ENCODE peak calls at places on chromosomes 12 and 14, in nine cellular contexts. One of them, this sample, is unnamed.

GRCh38 chr12:132596016-132596415 is 14.4 kb downstream of the LRCOL1 start:
- DNase-seq in activated T-helper 1 cell treated with Interleukin-2 at 50 U/mL for 16 hours: no peak
- DNase-seq in NCI-H82: no peak
- DNase-seq in Calu3: no peak
- DNase-seq in posterior cingulate gyrus: peak
- DNase-seq in activated naive CD4-positive, alpha-beta T cell treated with Interleukin-2 at 50 U/mL for 16 hours: no peak
- DNase-seq in T follicular helper cell: no peak
- DNase-seq in left cardiac atrium: no peak
- DNase-seq in AG04450: no peak
- DNase-seq in this sample: no peak

GRCh38 chr12:103966736-103967135 is 1.1 kb downstream of the TDG start:
- DNase-seq in NCI-H82: no peak
- DNase-seq in activated naive CD4-positive, alpha-beta T cell treated with Interleukin-2 at 50 U/mL for 16 hours: no peak
- DNase-seq in posterior cingulate gyrus: no peak
- DNase-seq in left cardiac atrium: no peak
- DNase-seq in AG04450: no peak
- DNase-seq in Calu3: no peak
- DNase-seq in activated T-helper 1 cell treated with Interleukin-2 at 50 U/mL for 16 hours: no peak
- DNase-seq in T follicular helper cell: no peak
- DNase-seq in this sample: no peak

GRCh38 chr14:69044965-69045555 is 66.0 kb upstream of the ACTN1 start:
- DNase-seq in AG04450: no peak
- DNase-seq in Calu3: no peak
- DNase-seq in T follicular helper cell: no peak
- DNase-seq in activated naive CD4-positive, alpha-beta T cell treated with Interleukin-2 at 50 U/mL for 16 hours: no peak
- DNase-seq in activated T-helper 1 cell treated with Interleukin-2 at 50 U/mL for 16 hours: no peak
- DNase-seq in left cardiac atrium: peak
- DNase-seq in posterior cingulate gyrus: peak
- DNase-seq in NCI-H82: peak
- DNase-seq in this sample: no peak

GRCh38 chr12:42666671-42667243 is 77.2 kb upstream of the PRICKLE1 start:
- DNase-seq in NCI-H82: no peak
- DNase-seq in AG04450: peak
- DNase-seq in Calu3: peak
- DNase-seq in activated naive CD4-positive, alpha-beta T cell treated with Interleukin-2 at 50 U/mL for 16 hours: no peak
- DNase-seq in posterior cingulate gyrus: no peak
- DNase-seq in activated T-helper 1 cell treated with Interleukin-2 at 50 U/mL for 16 hours: no peak
- DNase-seq in left cardiac atrium: no peak
- DNase-seq in T follicular helper cell: no peak
- DNase-seq in this sample: no peak

GRCh38 chr14:95515523-95516517 is 630 bp downstream of the SYNE3 start:
- DNase-seq in left cardiac atrium: peak
- DNase-seq in T follicular helper cell: peak
- DNase-seq in AG04450: no peak
- DNase-seq in activated naive CD4-positive, alpha-beta T cell treated with Interleukin-2 at 50 U/mL for 16 hours: peak
- DNase-seq in activated T-helper 1 cell treated with Interleukin-2 at 50 U/mL for 16 hours: peak
- DNase-seq in NCI-H82: peak
- DNase-seq in Calu3: peak
- DNase-seq in posterior cingulate gyrus: peak
- DNase-seq in this sample: peak

GRCh38 chr12:132600048-132601032 is 10.0 kb downstream of the LRCOL1 start:
- DNase-seq in Calu3: peak
- DNase-seq in T follicular helper cell: no peak
- DNase-seq in NCI-H82: peak
- DNase-seq in left cardiac atrium: peak
- DNase-seq in activated naive CD4-positive, alpha-beta T cell treated with Interleukin-2 at 50 U/mL for 16 hours: peak
- DNase-seq in posterior cingulate gyrus: peak
- DNase-seq in AG04450: no peak
- DNase-seq in activated T-helper 1 cell treated with Interleukin-2 at 50 U/mL for 16 hours: no peak
- DNase-seq in this sample: peak

GRCh38 chr12:51760231-51760630 is 88.3 kb downstream of the FIGNL2 start:
- DNase-seq in AG04450: no peak
- DNase-seq in left cardiac atrium: no peak
- DNase-seq in NCI-H82: no peak
- DNase-seq in T follicular helper cell: no peak
- DNase-seq in activated naive CD4-positive, alpha-beta T cell treated with Interleukin-2 at 50 U/mL for 16 hours: no peak
- DNase-seq in activated T-helper 1 cell treated with Interleukin-2 at 50 U/mL for 16 hours: no peak
- DNase-seq in Calu3: no peak
- DNase-seq in posterior cingulate gyrus: no peak
- DNase-seq in this sample: no peak

GRCh38 chr12:132506730-132507538 is 17.0 kb downstream of the FBRSL1 start:
- DNase-seq in AG04450: peak
- DNase-seq in Calu3: no peak
- DNase-seq in NCI-H82: peak
- DNase-seq in activated naive CD4-positive, alpha-beta T cell treated with Interleukin-2 at 50 U/mL for 16 hours: peak
- DNase-seq in left cardiac atrium: peak
- DNase-seq in T follicular helper cell: peak
- DNase-seq in activated T-helper 1 cell treated with Interleukin-2 at 50 U/mL for 16 hours: peak
- DNase-seq in posterior cingulate gyrus: peak
- DNase-seq in this sample: peak

GRCh38 chr14:93936245-93936644 is 9.1 kb downstream of the FAM181A start:
- DNase-seq in NCI-H82: peak
- DNase-seq in activated T-helper 1 cell treated with Interleukin-2 at 50 U/mL for 16 hours: no peak
- DNase-seq in T follicular helper cell: no peak
- DNase-seq in AG04450: no peak
- DNase-seq in posterior cingulate gyrus: no peak
- DNase-seq in left cardiac atrium: no peak
- DNase-seq in Calu3: peak
- DNase-seq in activated naive CD4-positive, alpha-beta T cell treated with Interleukin-2 at 50 U/mL for 16 hours: no peak
- DNase-seq in this sample: peak

GRCh38 chr12:30753233-30753632 is 1.5 kb downstream of the CAPRIN2 start:
- DNase-seq in AG04450: no peak
- DNase-seq in T follicular helper cell: no peak
- DNase-seq in Calu3: peak
- DNase-seq in NCI-H82: peak
- DNase-seq in activated naive CD4-positive, alpha-beta T cell treated with Interleukin-2 at 50 U/mL for 16 hours: no peak
- DNase-seq in left cardiac atrium: no peak
- DNase-seq in activated T-helper 1 cell treated with Interleukin-2 at 50 U/mL for 16 hours: no peak
- DNase-seq in posterior cingulate gyrus: no peak
- DNase-seq in this sample: no peak

GRCh38 chr14:100523536-100524025 is 63.6 kb downstream of the BEGAIN start:
- DNase-seq in AG04450: no peak
- DNase-seq in NCI-H82: no peak
- DNase-seq in activated T-helper 1 cell treated with Interleukin-2 at 50 U/mL for 16 hours: no peak
- DNase-seq in T follicular helper cell: no peak
- DNase-seq in posterior cingulate gyrus: no peak
- DNase-seq in Calu3: no peak
- DNase-seq in left cardiac atrium: no peak
- DNase-seq in activated naive CD4-positive, alpha-beta T cell treated with Interleukin-2 at 50 U/mL for 16 hours: no peak
- DNase-seq in this sample: peak

GRCh38 chr12:55734595-55734994 is 5.8 kb upstream of the CD63 start:
- DNase-seq in AG04450: no peak
- DNase-seq in NCI-H82: no peak
- DNase-seq in T follicular helper cell: no peak
- DNase-seq in activated naive CD4-positive, alpha-beta T cell treated with Interleukin-2 at 50 U/mL for 16 hours: no peak
- DNase-seq in left cardiac atrium: no peak
- DNase-seq in activated T-helper 1 cell treated with Interleukin-2 at 50 U/mL for 16 hours: no peak
- DNase-seq in posterior cingulate gyrus: no peak
- DNase-seq in Calu3: no peak
- DNase-seq in this sample: no peak

GRCh38 chr12:4143909-4144308 is 129.7 kb upstream of the CCND2 start:
- DNase-seq in posterior cingulate gyrus: no peak
- DNase-seq in T follicular helper cell: no peak
- DNase-seq in activated T-helper 1 cell treated with Interleukin-2 at 50 U/mL for 16 hours: no peak
- DNase-seq in activated naive CD4-positive, alpha-beta T cell treated with Interleukin-2 at 50 U/mL for 16 hours: no peak
- DNase-seq in AG04450: no peak
- DNase-seq in left cardiac atrium: no peak
- DNase-seq in NCI-H82: no peak
- DNase-seq in Calu3: peak
- DNase-seq in this sample: peak

GRCh38 chr14:96461950-96462798 is 40.0 kb upstream of the PAPOLA start:
- DNase-seq in AG04450: no peak
- DNase-seq in Calu3: no peak
- DNase-seq in left cardiac atrium: no peak
- DNase-seq in NCI-H82: no peak
- DNase-seq in T follicular helper cell: no peak
- DNase-seq in posterior cingulate gyrus: no peak
- DNase-seq in activated T-helper 1 cell treated with Interleukin-2 at 50 U/mL for 16 hours: no peak
- DNase-seq in activated naive CD4-positive, alpha-beta T cell treated with Interleukin-2 at 50 U/mL for 16 hours: no peak
- DNase-seq in this sample: no peak

GRCh38 chr12:127745466-127746220 is 521.3 kb upstream of the TMEM132C start:
- DNase-seq in left cardiac atrium: no peak
- DNase-seq in NCI-H82: peak
- DNase-seq in posterior cingulate gyrus: no peak
- DNase-seq in activated naive CD4-positive, alpha-beta T cell treated with Interleukin-2 at 50 U/mL for 16 hours: no peak
- DNase-seq in Calu3: no peak
- DNase-seq in activated T-helper 1 cell treated with Interleukin-2 at 50 U/mL for 16 hours: no peak
- DNase-seq in AG04450: no peak
- DNase-seq in T follicular helper cell: no peak
- DNase-seq in this sample: peak